ENCODE peak calls at places on chromosomes 12 and 14, in five cellular contexts. One of them, this sample, is unnamed.

GRCh38 chr14:102591372-102591943 is 991 bp upstream of the RCOR1 start:
- DNase-seq in pancreas: peak; percentile 43
- DNase-seq in left ventricle myocardium inferior: peak; percentile 53
- DNase-seq in CD8-positive, alpha-beta memory T cell: peak; percentile 20
- DNase-seq in uterus: peak; percentile 61
- DNase-seq in this sample: no peak

GRCh38 chr14:99735189-99736135 is 51.4 kb downstream of the CYP46A1 start:
- DNase-seq in left ventricle myocardium inferior: peak; percentile 9
- DNase-seq in uterus: no peak
- DNase-seq in pancreas: peak; percentile 8
- DNase-seq in CD8-positive, alpha-beta memory T cell: no peak
- DNase-seq in this sample: no peak

GRCh38 chr12:81340910-81341309 is 263.0 kb downstream of the ACSS3 start:
- DNase-seq in uterus: no peak
- DNase-seq in CD8-positive, alpha-beta memory T cell: no peak
- DNase-seq in left ventricle myocardium inferior: no peak
- DNase-seq in pancreas: no peak
- DNase-seq in this sample: no peak

GRCh38 chr14:63039800-63040380 is 5.4 kb downstream of the KCNH5 start:
- DNase-seq in uterus: no peak
- DNase-seq in pancreas: no peak
- DNase-seq in CD8-positive, alpha-beta memory T cell: no peak
- DNase-seq in left ventricle myocardium inferior: no peak
- DNase-seq in this sample: peak; percentile 61

GRCh38 chr14:65100905-65101541 is 1.3 kb downstream of the MAX start:
- DNase-seq in pancreas: no peak
- DNase-seq in left ventricle myocardium inferior: no peak
- DNase-seq in uterus: no peak
- DNase-seq in CD8-positive, alpha-beta memory T cell: no peak
- DNase-seq in this sample: no peak

GRCh38 chr14:62645649-62646048 is 399.6 kb downstream of the KCNH5 start:
- DNase-seq in pancreas: no peak
- DNase-seq in CD8-positive, alpha-beta memory T cell: no peak
- DNase-seq in uterus: no peak
- DNase-seq in left ventricle myocardium inferior: no peak
- DNase-seq in this sample: no peak

GRCh38 chr14:73227812-73228781 is 9.2 kb upstream of the PAPLN start:
- DNase-seq in pancreas: peak; percentile 53
- DNase-seq in uterus: peak; percentile 79
- DNase-seq in CD8-positive, alpha-beta memory T cell: no peak
- DNase-seq in left ventricle myocardium inferior: peak; percentile 51
- DNase-seq in this sample: peak; percentile 45

GRCh38 chr12:123150804-123151678 is at the start of gene PITPNM2:
- DNase-seq in CD8-positive, alpha-beta memory T cell: peak; percentile 29
- DNase-seq in left ventricle myocardium inferior: peak; percentile 70
- DNase-seq in pancreas: peak; percentile 43
- DNase-seq in uterus: peak; percentile 71
- DNase-seq in this sample: no peak

GRCh38 chr14:99549684-99550083 is 54.3 kb downstream of the CCDC85C start:
- DNase-seq in uterus: no peak
- DNase-seq in pancreas: no peak
- DNase-seq in left ventricle myocardium inferior: no peak
- DNase-seq in CD8-positive, alpha-beta memory T cell: no peak
- DNase-seq in this sample: no peak

GRCh38 chr12:53252349-53252916 is 15.7 kb upstream of the ESPL1 start:
- DNase-seq in left ventricle myocardium inferior: peak; percentile 23
- DNase-seq in uterus: peak; percentile 31
- DNase-seq in CD8-positive, alpha-beta memory T cell: no peak
- DNase-seq in pancreas: peak; percentile 41
- DNase-seq in this sample: no peak

GRCh38 chr14:96038558-96038919 is 623 bp upstream of the C14orf132 start:
- DNase-seq in left ventricle myocardium inferior: no peak
- DNase-seq in CD8-positive, alpha-beta memory T cell: no peak
- DNase-seq in uterus: no peak
- DNase-seq in pancreas: no peak
- DNase-seq in this sample: no peak

GRCh38 chr14:103007555-103007954 is 49.8 kb downstream of the CDC42BPB start:
- DNase-seq in uterus: no peak
- DNase-seq in pancreas: no peak
- DNase-seq in CD8-positive, alpha-beta memory T cell: no peak
- DNase-seq in left ventricle myocardium inferior: peak; percentile 32
- DNase-seq in this sample: no peak

GRCh38 chr14:104898870-104899510 is 25.7 kb upstream of the PLD4 start:
- DNase-seq in left ventricle myocardium inferior: no peak
- DNase-seq in pancreas: peak; percentile 12
- DNase-seq in uterus: no peak
- DNase-seq in CD8-positive, alpha-beta memory T cell: no peak
- DNase-seq in this sample: no peak

GRCh38 chr14:99606359-99606758 is 2.4 kb upstream of the CCDC85C start:
- DNase-seq in pancreas: no peak
- DNase-seq in CD8-positive, alpha-beta memory T cell: no peak
- DNase-seq in uterus: no peak
- DNase-seq in left ventricle myocardium inferior: no peak
- DNase-seq in this sample: no peak

GRCh38 chr12:119181202-119181601 is 2.5 kb downstream of the HSPB8 start:
- DNase-seq in uterus: no peak
- DNase-seq in left ventricle myocardium inferior: no peak
- DNase-seq in CD8-positive, alpha-beta memory T cell: no peak
- DNase-seq in pancreas: no peak
- DNase-seq in this sample: no peak
- H3K27ac ChIP-seq in uterus: peak overlapping the region; percentile 94
- H3K27ac ChIP-seq in left ventricle myocardium inferior: peak overlapping the region; percentile 91
- H3K27ac ChIP-seq in CD8-positive, alpha-beta memory T cell: no peak overlapping the region
- H3K27ac ChIP-seq in pancreas: peak overlapping the region; percentile 91
- H3K27ac ChIP-seq in this sample: peak overlapping the region; percentile 5

GRCh38 chr12:96483116-96483515 is 6.3 kb upstream of the CFAP54 start:
- DNase-seq in left ventricle myocardium inferior: no peak
- DNase-seq in pancreas: no peak
- DNase-seq in CD8-positive, alpha-beta memory T cell: no peak
- DNase-seq in uterus: no peak
- DNase-seq in this sample: no peak

GRCh38 chr12:96489392-96490056 is at the start of gene CFAP54:
- DNase-seq in uterus: peak; percentile 94
- DNase-seq in left ventricle myocardium inferior: peak; percentile 94
- DNase-seq in pancreas: peak; percentile 85
- DNase-seq in CD8-positive, alpha-beta memory T cell: peak; percentile 92
- DNase-seq in this sample: no peak

GRCh38 chr12:96487214-96487613 is 2.2 kb upstream of the CFAP54 start:
- DNase-seq in left ventricle myocardium inferior: no peak
- DNase-seq in pancreas: no peak
- DNase-seq in CD8-positive, alpha-beta memory T cell: no peak
- DNase-seq in uterus: no peak
- DNase-seq in this sample: no peak

GRCh38 chr12:96487634-96488033 is 1.7 kb upstream of the CFAP54 start:
- DNase-seq in CD8-positive, alpha-beta memory T cell: no peak
- DNase-seq in pancreas: no peak
- DNase-seq in uterus: no peak
- DNase-seq in left ventricle myocardium inferior: no peak
- DNase-seq in this sample: no peak

GRCh38 chr12:96486751-96487150 is 2.6 kb upstream of the CFAP54 start:
- DNase-seq in left ventricle myocardium inferior: no peak
- DNase-seq in pancreas: no peak
- DNase-seq in CD8-positive, alpha-beta memory T cell: no peak
- DNase-seq in uterus: no peak
- DNase-seq in this sample: no peak
- H3K27ac ChIP-seq in left ventricle myocardium inferior: no peak overlapping the region
- H3K27ac ChIP-seq in pancreas: no peak overlapping the region
- H3K27ac ChIP-seq in CD8-positive, alpha-beta memory T cell: no peak overlapping the region
- H3K27ac ChIP-seq in uterus: no peak overlapping the region
- H3K27ac ChIP-seq in this sample: peak overlapping the region; percentile 69

GRCh38 chr12:108305520-108305919 is 33.6 kb downstream of the CMKLR1 start:
- DNase-seq in CD8-positive, alpha-beta memory T cell: no peak
- DNase-seq in left ventricle myocardium inferior: peak; percentile 92
- DNase-seq in uterus: peak; percentile 96
- DNase-seq in pancreas: peak; percentile 56
- DNase-seq in this sample: peak; percentile 12
- H3K27ac ChIP-seq in CD8-positive, alpha-beta memory T cell: no peak overlapping the region
- H3K27ac ChIP-seq in left ventricle myocardium inferior: peak overlapping the region; percentile 92
- H3K27ac ChIP-seq in uterus: peak overlapping the region; percentile 84
- H3K27ac ChIP-seq in pancreas: peak overlapping the region; percentile 36
- H3K27ac ChIP-seq in this sample: no peak overlapping the region

GRCh38 chr14:22190411-22191191 is 398.4 kb downstream of the DAD1 start:
- DNase-seq in left ventricle myocardium inferior: no peak
- DNase-seq in pancreas: no peak
- DNase-seq in CD8-positive, alpha-beta memory T cell: no peak
- DNase-seq in uterus: no peak
- DNase-seq in this sample: no peak

GRCh38 chr14:22184157-22185025 is 404.6 kb downstream of the DAD1 start:
- DNase-seq in uterus: no peak
- DNase-seq in pancreas: no peak
- DNase-seq in left ventricle myocardium inferior: no peak
- DNase-seq in CD8-positive, alpha-beta memory T cell: no peak
- DNase-seq in this sample: no peak

GRCh38 chr14:22189873-22190272 is 399.2 kb downstream of the DAD1 start:
- DNase-seq in left ventricle myocardium inferior: no peak
- DNase-seq in CD8-positive, alpha-beta memory T cell: no peak
- DNase-seq in pancreas: no peak
- DNase-seq in uterus: no peak
- DNase-seq in this sample: no peak

GRCh38 chr14:22185191-22185590 is 403.8 kb downstream of the DAD1 start:
- DNase-seq in CD8-positive, alpha-beta memory T cell: no peak
- DNase-seq in uterus: no peak
- DNase-seq in left ventricle myocardium inferior: no peak
- DNase-seq in pancreas: no peak
- DNase-seq in this sample: no peak

DNA sequence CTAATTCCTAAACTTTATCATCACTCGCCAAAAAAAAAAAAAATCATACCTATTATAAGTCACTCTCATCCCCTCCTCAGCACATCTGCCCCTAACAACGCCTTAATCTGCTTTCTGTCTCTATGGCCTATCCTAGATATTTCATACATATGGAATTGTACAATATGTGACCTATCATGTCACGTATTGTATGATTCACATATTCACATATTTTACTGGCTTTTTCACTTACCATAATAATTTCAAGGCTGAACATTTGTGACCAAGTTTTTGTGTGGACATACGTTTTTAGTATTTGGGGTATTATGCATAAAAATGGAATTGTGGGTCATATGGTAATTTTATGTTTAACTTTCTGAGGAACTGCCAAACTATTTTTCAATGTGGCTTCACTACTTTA is 400.7 kb downstream of the DAD1 start:
- DNase-seq in CD8-positive, alpha-beta memory T cell: no peak
- DNase-seq in pancreas: no peak
- DNase-seq in uterus: no peak
- DNase-seq in left ventricle myocardium inferior: no peak
- DNase-seq in this sample: no peak
- H3K27ac ChIP-seq in CD8-positive, alpha-beta memory T cell: no peak overlapping the region
- H3K27ac ChIP-seq in pancreas: no peak overlapping the region
- H3K27ac ChIP-seq in uterus: no peak overlapping the region
- H3K27ac ChIP-seq in left ventricle myocardium inferior: no peak overlapping the region
- H3K27ac ChIP-seq in this sample: no peak overlapping the region

DNA sequence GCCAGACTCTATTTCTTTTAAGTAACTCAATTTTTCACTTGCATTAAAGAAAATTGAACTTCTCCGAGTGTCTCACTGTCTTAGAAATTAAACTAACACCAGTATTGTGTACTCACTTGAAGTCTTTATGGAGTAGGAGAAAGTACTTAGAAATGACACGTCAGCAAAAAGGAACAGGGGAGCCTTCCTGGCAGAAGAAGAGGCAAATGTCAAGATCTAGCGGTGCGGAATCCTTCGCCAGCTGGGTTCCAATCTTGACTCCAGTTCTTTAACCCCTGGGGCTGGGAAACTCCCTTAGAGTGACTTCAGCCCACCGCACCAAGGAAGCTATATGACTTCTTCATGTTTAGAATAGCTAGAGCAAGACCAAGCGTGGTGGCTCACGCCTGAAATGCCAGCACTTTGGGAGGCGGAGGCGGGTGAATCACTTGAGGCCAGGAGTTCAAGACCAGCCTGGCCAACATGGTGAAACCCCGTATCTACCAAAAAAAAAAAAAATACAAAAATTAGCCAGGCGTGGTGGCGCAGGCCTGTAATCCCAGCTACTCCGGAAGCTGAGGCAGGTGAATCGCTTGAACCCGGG is 34.4 kb downstream of the WBP11 start:
- DNase-seq in uterus: peak; percentile 17
- DNase-seq in left ventricle myocardium inferior: no peak
- DNase-seq in pancreas: peak; percentile 42
- DNase-seq in CD8-positive, alpha-beta memory T cell: no peak
- DNase-seq in this sample: no peak
- H3K27ac ChIP-seq in uterus: peak overlapping the region; percentile 94
- H3K27ac ChIP-seq in left ventricle myocardium inferior: peak overlapping the region; percentile 95
- H3K27ac ChIP-seq in pancreas: peak overlapping the region; percentile 94
- H3K27ac ChIP-seq in CD8-positive, alpha-beta memory T cell: peak overlapping the region; percentile 99
- H3K27ac ChIP-seq in this sample: peak overlapping the region; percentile 88

This sample was measured in epithelial cell of prostate.